ENCODE peak calls at places on chromosomes 1 and 21, in five cellular contexts. D is smooth muscle cell of the brain vasculature, K is ELR, W is foreskin fibroblast, O is brain microvascular endothelial cell. T is an unnamed sample.

GRCh38 chr1:226630592-226630991 is 82.0 kb downstream of the STUM start:
- DNase-seq in D (no peak), W (no peak), O (no peak), K (no peak), T (no peak)

GRCh38 chr1:16289959-16290358 is 53.0 kb upstream of the CPLANE2 start:
- DNase-seq in K (no peak), D (no peak), W (no peak), O (no peak), T (no peak)

GRCh38 chr1:166740668-166741276 is 98.5 kb upstream of the POGK start:
- DNase-seq in K (no peak), O (no peak), W (no peak), D (no peak), T (no peak)

GRCh38 chr1:22851517-22851916 is 121.1 kb downstream of the LACTBL1 start:
- DNase-seq in O (no peak), W (no peak), D (no peak), K (no peak), T (no peak)

GRCh38 chr1:19462781-19463180 is 22.6 kb downstream of the CAPZB start:
- DNase-seq in D (no peak), K (no peak), W (no peak), O (no peak), T (no peak)

GRCh38 chr1:150273310-150273709 is 720 bp downstream of the C1orf54 start:
- DNase-seq in W (no peak), K (no peak), O (no peak), D (no peak), T (no peak)

GRCh38 chr21:25350056-25350455 is 257.2 kb downstream of the MRPL39 start:
- DNase-seq in D (no peak), W (peak), K (peak), O (peak), T (no peak)

GRCh38 chr21:36734367-36735200 is 35.7 kb downstream of the SIM2 start:
- DNase-seq in D (no peak), O (no peak), K (no peak), W (no peak), T (no peak)

GRCh38 chr1:150010388-150011115 is at the start of gene OTUD7B:
- DNase-seq in O (peak), K (peak), D (peak), W (peak), T (peak)

GRCh38 chr1:103250441-103250861 is 142.1 kb upstream of the COL11A1 start:
- DNase-seq in O (peak), K (peak), D (peak), W (peak), T (no peak)

GRCh38 chr1:34113887-34114286 is 51.1 kb downstream of the CSMD2 start:
- DNase-seq in O (peak), K (peak), W (peak), D (no peak), T (no peak)

GRCh38 chr1:203911806-203912205 is 50.4 kb downstream of the SNRPE start:
- DNase-seq in O (no peak), K (no peak), D (no peak), W (peak), T (no peak)

GRCh38 chr1:173554089-173554488 is 48.8 kb downstream of the SLC9C2 start:
- DNase-seq in O (no peak), W (no peak), K (peak), D (no peak), T (no peak)

GRCh38 chr1:245859510-245860114 is 647.5 kb downstream of the SMYD3 start:
- DNase-seq in D (no peak), W (peak), K (peak), O (peak), T (no peak)

GRCh38 chr21:34858559-34858958 is 189.8 kb downstream of the CLIC6 start:
- DNase-seq in O (no peak), D (no peak), W (no peak), K (no peak), T (no peak)

T was measured in GM04504.